ENCODE peak calls at places on chromosomes 3 and 15, in eight cellular contexts. A is Calu3; W is LHCN-M2; N is heart left ventricle; G is GM03348; D is CD8-positive, alpha-beta memory T cell; R is cardiac fibroblast; X is naive thymus-derived CD8-positive, alpha-beta T cell. E is an unnamed sample.

GRCh38 chr3:39718674-39719595 is 90.5 kb upstream of the MYRIP start:
- DNase-seq in W (peak; percentile 91), D (no peak), A (no peak), R (peak; percentile 53), X (no peak), G (peak; percentile 51), N (no peak), E (peak; percentile 50)

GRCh38 chr3:165462616-165463334 is 266.6 kb upstream of the SLITRK3 start:
- DNase-seq in D (no peak), N (no peak), G (no peak), A (no peak), R (no peak), X (no peak), W (no peak), E (no peak)

GRCh38 chr3:117962750-117963149 is 1071.9 kb downstream of the IGSF11 start:
- DNase-seq in X (no peak), A (no peak), R (peak; percentile 8), N (no peak), W (no peak), D (no peak), G (peak; percentile 7), E (peak; percentile 7)

GRCh38 chr3:48456466-48456865 is 9.9 kb downstream of the ATRIP start:
- DNase-seq in W (no peak), R (no peak), X (no peak), G (no peak), N (no peak), A (no peak), D (no peak), E (no peak)

GRCh38 chr3:23761440-23761896 is 44.3 kb upstream of the UBE2E1 start:
- DNase-seq in D (no peak), A (peak; percentile 44), G (no peak), N (no peak), X (no peak), W (peak; percentile 54), R (peak; percentile 62), E (peak; percentile 51)

GRCh38 chr3:179801263-179801662 is 148.4 kb downstream of the USP13 start:
- DNase-seq in G (peak; percentile 77), W (peak; percentile 91), N (no peak), X (no peak), A (no peak), R (peak; percentile 98), D (no peak), E (peak; percentile 39)

GRCh38 chr15:88765212-88765611 is 38.0 kb upstream of the ACAN start:
- DNase-seq in A (no peak), N (no peak), X (no peak), R (no peak), G (no peak), D (no peak), W (no peak), E (no peak)

GRCh38 chr15:57691082-57691481 is 15.4 kb upstream of the POLR2M start:
- DNase-seq in N (no peak), A (no peak), R (no peak), X (no peak), W (no peak), D (no peak), G (no peak), E (no peak)

GRCh38 chr15:89243046-89243690 is 611 bp upstream of the FANCI start:
- DNase-seq in N (no peak), R (peak; percentile 66), A (no peak), X (no peak), W (no peak), D (no peak), G (peak; percentile 58), E (peak; percentile 34)

GRCh38 chr15:68526269-68526668 is 52.5 kb upstream of the CORO2B start:
- DNase-seq in N (no peak), X (no peak), R (peak; percentile 85), D (no peak), W (peak; percentile 80), A (no peak), G (peak; percentile 61), E (no peak)

GRCh38 chr3:62577153-62577552 is 203.8 kb upstream of the FEZF2 start:
- DNase-seq in X (no peak), W (no peak), R (peak; percentile 49), G (no peak), A (no peak), N (no peak), D (no peak), E (no peak)

GRCh38 chr3:1699361-1699920 is 399.2 kb upstream of the CNTN4 start:
- DNase-seq in A (no peak), W (no peak), G (no peak), D (no peak), X (no peak), R (no peak), N (no peak), E (no peak)

GRCh38 chr15:74768771-74769342 is 13.0 kb upstream of the CSK start:
- DNase-seq in R (peak; percentile 58), G (peak; percentile 88), X (peak; percentile 79), N (peak; percentile 69), W (peak; percentile 38), D (peak; percentile 50), A (peak; percentile 81), E (peak; percentile 80)

GRCh38 chr15:45804028-45804427 is 169.2 kb downstream of the SQOR start:
- DNase-seq in X (no peak), A (no peak), N (no peak), R (no peak), W (no peak), D (no peak), G (no peak), E (no peak)

GRCh38 chr3:32684029-32684799 is 774 bp upstream of the CNOT10 start:
- DNase-seq in N (no peak), R (no peak), X (no peak), W (no peak), G (no peak), D (no peak), A (no peak), E (no peak)

GRCh38 chr3:53412953-53413352 is 65.6 kb upstream of the DCP1A start:
- DNase-seq in X (no peak), W (no peak), D (no peak), G (no peak), R (no peak), A (no peak), N (no peak), E (no peak)

GRCh38 chr15:100891316-100892012 is 11.8 kb downstream of the ALDH1A3 start:
- DNase-seq in R (no peak), G (no peak), N (no peak), W (no peak), A (no peak), X (no peak), D (no peak), E (no peak)

GRCh38 chr15:48433226-48433886 is 102.1 kb downstream of the DUT start:
- DNase-seq in X (no peak), W (peak; percentile 82), D (no peak), R (peak; percentile 64), A (no peak), G (peak; percentile 18), N (no peak), E (no peak)

GRCh38 chr3:114178770-114179368 is at the start of gene DRD3:
- DNase-seq in R (peak; percentile 56), X (no peak), W (peak; percentile 36), G (peak; percentile 44), D (no peak), N (no peak), A (peak; percentile 34), E (peak; percentile 31)

GRCh38 chr3:78969483-78969882 is 798.3 kb downstream of the ROBO1 start:
- DNase-seq in R (peak; percentile 70), A (no peak), D (no peak), N (peak; percentile 27), X (no peak), W (peak; percentile 33), G (peak; percentile 77), E (peak; percentile 12)

E was measured in AG08396.